ENCODE peak calls at places on chromosomes 3 and 15, in eight cellular contexts. G, H, N, S, L, D, B and T are unnamed samples.

GRCh38 chr3:154904328-154904727 is 175.8 kb upstream of the MME start:
- DNase-seq in H (no peak), D (peak; percentile 9), S (no peak), B (peak; percentile 5), L (no peak), N (no peak), G (no peak), T (no peak)

GRCh38 chr3:138046955-138047354 is 37.0 kb downstream of the CLDN18 start:
- DNase-seq in L (no peak), D (peak; percentile 80), G (no peak), B (no peak), N (no peak), S (no peak), H (no peak), T (no peak)

GRCh38 chr15:41780266-41780665 is 6.0 kb downstream of the MAPKBP1 start:
- DNase-seq in N (no peak), L (no peak), S (no peak), D (no peak), B (no peak), H (peak; percentile 54), G (no peak), T (no peak)

GRCh38 chr3:66140763-66141372 is 79.9 kb upstream of the SLC25A26 start:
- DNase-seq in B (no peak), L (no peak), G (no peak), S (no peak), H (no peak), N (no peak), D (peak; percentile 57), T (no peak)

GRCh38 chr3:39125837-39126500 is 18.5 kb downstream of the TTC21A start:
- DNase-seq in S (no peak), L (no peak), B (no peak), H (no peak), D (peak; percentile 34), G (no peak), N (no peak), T (no peak)

GRCh38 chr3:42025388-42026138 is 63.7 kb upstream of the ULK4 start:
- DNase-seq in D (peak; percentile 81), B (peak; percentile 61), L (peak; percentile 54), S (peak; percentile 94), G (peak; percentile 96), H (peak; percentile 93), N (peak; percentile 97), T (peak; percentile 38)

GRCh38 chr3:62926494-62926893 is 51.3 kb upstream of the CADPS start:
- DNase-seq in L (no peak), D (no peak), S (no peak), H (no peak), N (no peak), G (no peak), B (no peak), T (no peak)

GRCh38 chr3:2495746-2496145 is 397.1 kb downstream of the CNTN4 start:
- DNase-seq in L (no peak), D (no peak), G (no peak), N (no peak), S (no peak), B (no peak), H (no peak), T (no peak)

GRCh38 chr3:51706788-51707731 is at the start of gene GRM2:
- DNase-seq in H (peak; percentile 38), L (no peak), G (peak; percentile 87), N (peak; percentile 56), B (peak; percentile 87), S (peak; percentile 75), D (peak; percentile 47), T (no peak)

GRCh38 chr3:146187334-146187950 is 26.5 kb upstream of the PLOD2 start:
- DNase-seq in L (no peak), H (no peak), D (no peak), G (peak; percentile 23), N (peak; percentile 18), B (peak; percentile 26), S (no peak), T (no peak)

GRCh38 chr15:31271706-31272557 is 54.7 kb upstream of the KLF13 start:
- DNase-seq in G (peak; percentile 9), S (peak; percentile 48), N (no peak), L (no peak), B (no peak), H (no peak), D (no peak), T (no peak)

GRCh38 chr3:11199902-11200678 is 45.8 kb downstream of the HRH1 start:
- DNase-seq in N (no peak), D (peak; percentile 55), S (peak; percentile 31), B (no peak), L (no peak), G (no peak), H (no peak), T (no peak)

GRCh38 chr15:94070341-94071275 is 160.8 kb upstream of the MCTP2 start:
- DNase-seq in L (peak; percentile 15), N (peak; percentile 51), G (no peak), H (no peak), D (no peak), S (no peak), B (no peak), T (no peak)

GRCh38 chr3:17025594-17026139 is 140.9 kb downstream of the PLCL2 start:
- DNase-seq in N (no peak), D (no peak), G (no peak), L (no peak), B (no peak), S (no peak), H (no peak), T (no peak)

GRCh38 chr3:58082047-58082446 is 73.8 kb downstream of the FLNB start:
- DNase-seq in N (peak; percentile 51), G (no peak), H (peak; percentile 53), S (no peak), B (no peak), D (no peak), L (no peak), T (no peak)

GRCh38 chr3:127730666-127731294 is 58.0 kb downstream of the ABTB1 start:
- DNase-seq in S (no peak), L (no peak), B (no peak), H (no peak), N (no peak), D (no peak), G (no peak), T (no peak)

DNA sequence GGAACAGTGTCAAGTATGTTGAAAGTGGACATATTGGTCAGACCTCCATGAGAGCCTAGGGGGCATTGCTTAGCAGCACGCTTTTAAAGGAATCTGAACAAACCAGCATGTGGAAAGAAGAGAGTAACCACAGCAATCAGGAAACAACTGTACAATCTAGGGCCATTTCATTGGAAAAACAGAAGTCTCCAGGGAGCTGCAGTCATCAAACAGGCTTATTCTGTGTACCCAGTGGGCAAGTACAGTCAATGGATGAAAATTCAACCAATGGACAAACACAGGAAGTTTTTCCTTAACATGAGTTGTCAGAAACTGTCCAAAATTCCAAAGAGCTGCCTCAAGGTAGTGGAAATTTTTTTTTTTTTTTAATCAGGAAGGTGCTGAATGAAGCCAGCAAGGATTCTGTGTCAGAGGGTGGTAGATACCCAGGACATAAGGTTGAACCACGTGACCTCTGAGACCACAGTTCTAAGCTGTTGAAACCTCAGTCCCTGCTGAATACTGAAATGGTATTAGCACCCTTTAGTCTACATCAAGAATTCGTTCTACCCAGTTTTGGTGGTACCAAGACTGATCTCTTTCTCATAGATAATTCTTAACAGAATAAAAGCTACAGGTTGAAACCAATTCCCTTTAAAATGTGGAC is 4.4 kb upstream of the DLG1 start:
- DNase-seq in N (no peak), B (no peak), H (no peak), L (no peak), S (no peak), G (no peak), D (peak; percentile 77), T (no peak)
- TF ChIP-seq CTCF in N (no peak), B (no peak), H (no peak), L (no peak), S (no peak), G (no peak), D (no peak), T (no peak)

DNA sequence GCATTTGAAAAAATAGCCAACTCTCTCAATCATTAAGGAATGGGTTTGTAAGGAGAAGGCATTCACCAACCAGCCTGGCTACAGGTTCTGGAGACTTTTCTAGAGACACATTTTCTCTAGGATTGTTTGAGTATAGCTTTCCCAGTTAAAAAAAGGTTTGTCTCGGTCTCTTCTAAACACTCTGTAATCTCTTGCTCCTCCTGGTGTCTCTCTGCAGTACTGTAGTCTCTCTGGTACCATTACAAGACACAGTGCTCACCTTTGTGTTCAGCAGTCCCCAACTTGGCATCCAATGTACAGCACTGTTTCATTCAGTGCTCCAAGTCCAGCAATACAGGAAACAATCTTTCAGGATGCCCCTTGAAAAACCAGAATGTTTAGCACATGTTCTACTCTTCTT is 534.4 kb downstream of the ZNF385D start:
- DNase-seq in B (no peak), L (no peak), S (no peak), N (no peak), D (peak; percentile 22), G (no peak), H (no peak), T (no peak)
- TF ChIP-seq CTCF in B (no peak), L (no peak), S (no peak), N (no peak), D (peak; percentile 49), G (no peak), H (peak; percentile 25), T (no peak)

GRCh38 chr3:167844528-167844927 is 109.0 kb downstream of the SERPINI1 start:
- DNase-seq in G (no peak), D (no peak), S (no peak), N (no peak), H (no peak), L (no peak), B (no peak), T (no peak)

GRCh38 chr3:167843483-167843882 is 108.0 kb downstream of the SERPINI1 start:
- DNase-seq in N (no peak), G (no peak), H (no peak), D (no peak), B (no peak), S (no peak), L (no peak), T (no peak)

GRCh38 chr3:167840247-167840646 is 104.7 kb downstream of the SERPINI1 start:
- DNase-seq in S (no peak), H (no peak), N (no peak), D (no peak), B (no peak), G (no peak), L (no peak), T (no peak)

GRCh38 chr3:167839460-167839859 is 103.9 kb downstream of the SERPINI1 start:
- DNase-seq in S (no peak), G (no peak), H (no peak), D (peak; percentile 39), N (no peak), B (peak; percentile 6), L (no peak), T (no peak)

DNA sequence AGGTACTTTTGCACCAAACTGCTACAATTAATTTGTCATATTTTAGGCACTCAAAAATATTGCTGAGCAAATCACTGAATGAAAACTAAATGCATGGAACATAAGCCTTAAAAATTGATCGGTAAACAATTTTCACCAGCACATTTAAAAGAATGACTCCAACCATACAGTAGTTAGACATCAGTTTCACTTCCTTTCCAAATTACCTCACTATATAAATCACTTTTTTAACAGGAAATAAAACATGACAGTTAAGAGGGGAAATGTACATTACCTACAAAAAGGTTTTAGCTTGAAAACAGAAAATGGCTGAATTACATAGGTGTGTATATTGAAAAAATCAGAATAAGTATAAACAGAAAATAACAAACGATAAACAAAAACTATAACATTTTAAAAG is 108.4 kb downstream of the SERPINI1 start:
- DNase-seq in L (no peak), H (no peak), B (no peak), G (no peak), S (no peak), N (no peak), D (no peak), T (no peak)
- TF ChIP-seq CTCF in L (no peak), H (no peak), B (no peak), G (no peak), S (no peak), N (no peak), D (no peak), T (no peak)

GRCh38 chr15:74781673-74782595 is at the start of gene CSK:
- DNase-seq in D (peak; percentile 49), H (no peak), G (peak; percentile 65), B (peak; percentile 89), S (peak; percentile 82), N (no peak), L (peak; percentile 86), T (no peak)
- TF ChIP-seq CTCF in D (peak; percentile 58), H (peak; percentile 48), G (peak; percentile 82), B (peak; percentile 99), S (peak; percentile 49), N (peak; percentile 29), L (peak; percentile 97), T (peak; percentile 83)